ENCODE peak calls at places on chromosomes 3 and 15, in seven cellular contexts. N, K, F, Q, U, G and J are unnamed samples.

GRCh38 chr3:67647390-67647878 is 7.0 kb downstream of the SUCLG2 start:
- DNase-seq in N (peak; percentile 97), K (no peak), F (no peak), Q (peak; percentile 16), U (no peak), G (no peak), J (peak; percentile 100)

GRCh38 chr3:25572919-25573385 is 91.8 kb downstream of the TOP2B start:
- DNase-seq in N (peak; percentile 8), K (no peak), F (no peak), Q (no peak), U (no peak), G (no peak), J (peak; percentile 60)

GRCh38 chr15:35321926-35322325 is 224.0 kb downstream of the DPH6 start:
- DNase-seq in N (no peak), K (no peak), F (no peak), Q (no peak), U (no peak), G (no peak), J (no peak)

GRCh38 chr3:17645074-17645698 is 97.2 kb downstream of the TBC1D5 start:
- DNase-seq in N (peak; percentile 85), K (peak; percentile 17), F (peak; percentile 9), Q (no peak), U (no peak), G (peak; percentile 35), J (peak; percentile 73)

GRCh38 chr15:62782100-62782791 is 260.3 kb upstream of the TPM1 start:
- DNase-seq in N (peak; percentile 82), K (peak; percentile 74), F (peak; percentile 78), Q (peak; percentile 72), U (no peak), G (peak; percentile 18), J (peak; percentile 81)

GRCh38 chr15:72118400-72118978 is at the start of gene SENP8:
- DNase-seq in N (no peak), K (no peak), F (peak; percentile 78), Q (no peak), U (no peak), G (no peak), J (no peak)

GRCh38 chr3:178680037-178680436 is 143.8 kb downstream of the KCNMB2 start:
- DNase-seq in N (no peak), K (no peak), F (no peak), Q (no peak), U (no peak), G (no peak), J (no peak)

GRCh38 chr3:32781211-32781968 is 36.4 kb upstream of the TRIM71 start:
- DNase-seq in N (peak; percentile 92), K (peak; percentile 28), F (peak; percentile 95), Q (peak; percentile 78), U (peak; percentile 91), G (peak; percentile 30), J (peak; percentile 65)

GRCh38 chr3:172804323-172804722 is 53.8 kb downstream of the ECT2 start:
- DNase-seq in N (no peak), K (no peak), F (no peak), Q (no peak), U (no peak), G (no peak), J (no peak)

GRCh38 chr15:50876989-50877360 is 31.5 kb upstream of the AP4E1 start:
- DNase-seq in N (peak; percentile 96), K (peak; percentile 75), F (peak; percentile 77), Q (peak; percentile 22), U (no peak), G (peak; percentile 82), J (peak; percentile 89)

GRCh38 chr3:130516645-130517512 is at the start of gene COL6A6:
- DNase-seq in N (peak; percentile 6), K (no peak), F (peak; percentile 69), Q (no peak), U (no peak), G (no peak), J (peak; percentile 4)

GRCh38 chr15:74793135-74794028 is 11.5 kb downstream of the CSK start:
- DNase-seq in N (no peak), K (no peak), F (peak; percentile 79), Q (no peak), U (no peak), G (no peak), J (no peak)

GRCh38 chr3:186220365-186220764 is 111.5 kb upstream of the ETV5 start:
- DNase-seq in N (no peak), K (no peak), F (no peak), Q (no peak), U (no peak), G (no peak), J (peak; percentile 6)

GRCh38 chr15:77024273-77025065 is 29.5 kb downstream of the PSTPIP1 start:
- DNase-seq in N (peak; percentile 76), K (peak; percentile 46), F (peak; percentile 96), Q (peak; percentile 66), U (peak; percentile 75), G (peak; percentile 26), J (peak; percentile 36)

GRCh38 chr15:82936966-82937647 is 15.4 kb downstream of the HOMER2 start:
- DNase-seq in N (peak; percentile 24), K (no peak), F (no peak), Q (no peak), U (no peak), G (no peak), J (peak; percentile 25)

GRCh38 chr3:13145826-13146642 is 72.8 kb upstream of the IQSEC1 start:
- DNase-seq in N (no peak), K (no peak), F (no peak), Q (no peak), U (no peak), G (no peak), J (no peak)

DNA sequence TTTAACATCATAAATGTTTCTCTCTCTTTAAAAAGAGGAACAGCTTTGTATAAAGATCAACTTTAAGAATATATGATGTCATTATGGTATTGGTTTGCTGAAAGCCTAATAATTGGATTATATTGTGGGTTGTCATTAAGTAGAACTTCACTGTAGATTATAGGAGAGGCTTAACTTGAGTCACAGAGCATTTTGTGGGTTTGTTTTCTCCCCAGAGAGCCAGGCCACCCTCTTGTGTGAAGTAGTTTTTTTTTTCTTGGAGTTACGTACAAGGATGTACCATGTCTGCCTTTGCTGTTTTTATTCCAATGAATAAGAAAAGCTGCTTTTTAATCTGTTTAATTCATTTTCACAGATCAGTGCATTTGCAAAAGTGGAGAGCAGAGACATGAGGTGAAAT is 354.8 kb upstream of the TBL1XR1 start:
- DNase-seq in N (no peak), K (no peak), F (no peak), Q (no peak), U (no peak), G (no peak), J (no peak)
- H3K4me3 ChIP-seq in N (no peak overlapping the region), K (no peak overlapping the region), F (no peak overlapping the region), Q (no peak overlapping the region), U (no peak overlapping the region), G (no peak overlapping the region), J (no peak overlapping the region)

DNA sequence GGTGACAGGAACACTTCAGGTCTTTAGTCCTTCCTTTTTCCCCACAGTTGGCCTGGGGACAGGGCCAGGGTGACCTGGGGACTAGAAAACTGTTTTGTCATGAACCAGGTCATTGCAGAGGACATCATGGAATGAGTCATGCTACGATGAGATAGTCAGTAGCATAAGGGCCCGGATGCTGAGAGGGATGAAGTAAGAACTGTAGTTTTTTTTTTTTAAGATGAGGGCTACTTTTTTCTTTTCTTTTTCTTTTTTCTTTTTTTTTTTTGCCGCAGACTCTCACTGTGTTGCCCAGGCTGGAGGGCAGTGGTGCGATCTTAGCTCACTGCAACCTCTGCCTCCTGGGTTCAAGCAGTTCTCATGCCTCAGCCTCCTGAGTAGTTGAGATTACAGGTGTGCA is 8.0 kb downstream of the MAP2K5 start:
- DNase-seq in N (peak; percentile 16), K (no peak), F (no peak), Q (no peak), U (no peak), G (no peak), J (peak; percentile 54)
- H3K4me3 ChIP-seq in N (no peak overlapping the region), K (no peak overlapping the region), F (no peak overlapping the region), Q (no peak overlapping the region), U (no peak overlapping the region), G (no peak overlapping the region), J (no peak overlapping the region)

GRCh38 chr15:37095197-37095992 is 5.0 kb downstream of the MEIS2 start:
- DNase-seq in N (no peak), K (peak; percentile 25), F (peak; percentile 90), Q (peak; percentile 38), U (no peak), G (no peak), J (no peak)

GRCh38 chr15:37096878-37097568 is 3.3 kb downstream of the MEIS2 start:
- DNase-seq in N (peak; percentile 57), K (peak; percentile 36), F (peak; percentile 51), Q (no peak), U (no peak), G (no peak), J (no peak)

GRCh38 chr15:37095993-37096877 is 4.1 kb downstream of the MEIS2 start:
- DNase-seq in N (peak; percentile 37), K (peak; percentile 37), F (peak; percentile 54), Q (peak; percentile 29), U (no peak), G (no peak), J (no peak)

GRCh38 chr15:37093480-37094410 is 6.6 kb downstream of the MEIS2 start:
- DNase-seq in N (peak; percentile 64), K (peak; percentile 41), F (no peak), Q (no peak), U (no peak), G (no peak), J (peak; percentile 85)

DNA sequence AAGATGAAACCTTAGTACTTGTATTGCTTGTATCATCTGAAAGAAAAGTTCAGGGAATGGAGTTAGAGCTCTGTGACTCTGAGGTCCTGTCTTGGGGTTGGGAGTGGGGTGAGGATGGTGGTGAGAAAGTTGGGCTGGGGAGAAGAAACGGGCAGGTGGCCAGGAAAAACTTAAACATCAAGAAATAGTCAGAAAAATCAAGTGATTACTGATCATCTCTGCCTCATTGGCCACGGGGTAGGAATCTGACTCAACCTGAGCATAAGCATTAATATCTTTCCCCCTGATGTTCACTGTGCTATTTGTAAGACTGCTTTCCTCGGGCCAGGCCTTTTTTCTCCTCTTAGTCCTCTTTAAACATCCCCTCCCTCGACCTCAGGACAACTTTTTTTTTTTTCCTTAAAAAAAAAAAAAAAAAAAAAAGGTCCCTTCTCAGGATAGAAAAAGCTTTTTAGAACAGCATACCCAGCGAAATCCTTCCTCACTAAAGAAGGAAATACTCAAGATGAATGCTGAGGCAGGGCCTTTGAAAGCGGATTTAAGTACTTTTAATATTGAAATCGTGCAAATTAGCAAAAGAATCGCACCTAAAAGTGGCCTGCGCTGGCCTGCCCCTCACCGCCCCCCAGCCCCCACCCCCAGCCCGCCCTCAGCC is 5.7 kb downstream of the MEIS2 start:
- DNase-seq in N (peak; percentile 23), K (peak; percentile 30), F (no peak), Q (no peak), U (no peak), G (no peak), J (peak; percentile 88)
- H3K4me3 ChIP-seq in N (peak overlapping the region; percentile 31), K (peak overlapping the region; percentile 92), F (peak overlapping the region; percentile 13), Q (peak overlapping the region; percentile 76), U (peak overlapping the region; percentile 56), G (no peak overlapping the region), J (peak overlapping the region; percentile 76)

DNA sequence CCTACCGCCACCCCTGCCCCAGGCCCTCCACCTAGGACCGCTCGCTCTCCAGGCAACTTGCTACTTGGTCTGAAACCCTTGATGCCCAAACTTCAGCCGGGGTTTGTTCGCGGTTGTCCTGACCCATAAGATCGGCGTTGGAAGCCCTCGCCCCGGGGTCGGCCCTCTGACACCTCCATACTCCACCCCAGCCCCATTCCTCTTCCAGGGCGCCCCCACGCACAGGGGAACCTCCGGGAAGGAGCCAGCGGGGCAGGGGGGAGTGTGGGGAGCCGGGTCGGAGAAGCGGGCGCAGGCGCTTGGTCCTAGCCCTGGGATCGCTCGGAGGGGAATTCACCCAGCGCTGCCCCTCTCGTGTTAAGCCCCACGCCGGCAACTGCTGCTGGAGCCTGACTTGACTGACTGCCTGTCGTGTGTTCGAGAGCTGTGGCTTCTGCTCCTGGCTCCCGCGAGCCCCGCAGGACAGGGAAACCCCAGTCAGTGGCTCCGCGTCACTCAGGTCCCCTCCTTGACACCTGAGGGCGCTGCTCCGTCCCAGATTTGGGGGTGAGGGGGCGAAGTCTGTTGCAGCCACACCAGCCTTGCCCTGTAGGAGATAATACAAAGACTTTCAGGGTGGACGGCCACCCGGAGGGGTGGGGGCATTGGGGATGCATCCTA is 675 bp downstream of the RYR3 start:
- DNase-seq in N (no peak), K (peak; percentile 27), F (peak; percentile 79), Q (no peak), U (no peak), G (no peak), J (no peak)
- H3K4me3 ChIP-seq in N (no peak overlapping the region), K (peak overlapping the region; percentile 72), F (peak overlapping the region; percentile 61), Q (peak overlapping the region; percentile 57), U (peak overlapping the region; percentile 27), G (no peak overlapping the region), J (no peak overlapping the region)